ENCODE peak calls at places on chromosomes 2 and 18, in seven cellular contexts. C, M, I, Q, G, H and X are unnamed samples.
A peak's percentile ranks its signal among the peaks of the same experiment; 100 is the strongest.

GRCh38 chr2:165474621-165475269 is 5.2 kb downstream of the CSRNP3 start:
- DNase-seq in G (no peak), H (no peak), C (no peak), Q (no peak), M (no peak), I (no peak), X (no peak)

GRCh38 chr2:232367591-232368233 is 10.8 kb upstream of the ALPP start:
- DNase-seq in I (no peak), M (no peak), G (no peak), H (peak; percentile 18), Q (no peak), C (peak; percentile 26), X (peak; percentile 96)

GRCh38 chr2:1227289-1227900 is 185.9 kb upstream of the TPO start:
- DNase-seq in H (peak; percentile 2), G (no peak), I (peak; percentile 68), M (peak; percentile 69), C (no peak), Q (no peak), X (no peak)

GRCh38 chr2:10053351-10053750 is 10.0 kb downstream of the KLF11 start:
- DNase-seq in I (no peak), Q (no peak), H (no peak), C (no peak), G (no peak), M (no peak), X (no peak)

GRCh38 chr2:52416340-52416739 is 1351.3 kb upstream of the CHAC2 start:
- DNase-seq in M (no peak), H (no peak), Q (no peak), G (peak; percentile 33), I (no peak), C (peak; percentile 13), X (no peak)

GRCh38 chr18:36499938-36500337 is 202.4 kb downstream of the FHOD3 start:
- DNase-seq in G (no peak), M (no peak), I (no peak), H (no peak), C (no peak), Q (no peak), X (no peak)

GRCh38 chr18:46169464-46169941 is 65.3 kb downstream of the HAUS1 start:
- DNase-seq in M (no peak), I (no peak), Q (no peak), G (peak; percentile 83), H (peak; percentile 51), C (peak; percentile 38), X (no peak)

GRCh38 chr2:55033076-55033742 is 17.0 kb downstream of the RTN4 start:
- DNase-seq in Q (no peak), H (peak; percentile 45), M (no peak), I (no peak), C (no peak), G (no peak), X (no peak)

GRCh38 chr2:162301151-162301804 is 17.2 kb downstream of the IFIH1 start:
- DNase-seq in Q (no peak), M (peak; percentile 36), I (no peak), G (peak; percentile 75), H (peak; percentile 63), C (peak; percentile 60), X (peak; percentile 61)

GRCh38 chr2:2825516-2826208 is 494.6 kb upstream of the MYT1L start:
- DNase-seq in M (no peak), C (no peak), G (no peak), Q (peak; percentile 6), H (no peak), I (no peak), X (peak; percentile 30)

GRCh38 chr18:50622320-50622719 is 62.4 kb downstream of the MAPK4 start:
- DNase-seq in G (no peak), M (no peak), Q (no peak), H (no peak), C (no peak), I (no peak), X (no peak)

GRCh38 chr2:152718909-152719645 is 657 bp downstream of the ARL6IP6 start:
- DNase-seq in H (peak; percentile 87), C (peak; percentile 78), M (no peak), G (no peak), Q (peak; percentile 84), I (no peak), X (peak; percentile 82)

GRCh38 chr2:115190459-115190858 is 748.0 kb downstream of the DPP10 start:
- DNase-seq in H (no peak), C (no peak), Q (no peak), G (no peak), M (no peak), I (no peak), X (peak; percentile 49)

DNA sequence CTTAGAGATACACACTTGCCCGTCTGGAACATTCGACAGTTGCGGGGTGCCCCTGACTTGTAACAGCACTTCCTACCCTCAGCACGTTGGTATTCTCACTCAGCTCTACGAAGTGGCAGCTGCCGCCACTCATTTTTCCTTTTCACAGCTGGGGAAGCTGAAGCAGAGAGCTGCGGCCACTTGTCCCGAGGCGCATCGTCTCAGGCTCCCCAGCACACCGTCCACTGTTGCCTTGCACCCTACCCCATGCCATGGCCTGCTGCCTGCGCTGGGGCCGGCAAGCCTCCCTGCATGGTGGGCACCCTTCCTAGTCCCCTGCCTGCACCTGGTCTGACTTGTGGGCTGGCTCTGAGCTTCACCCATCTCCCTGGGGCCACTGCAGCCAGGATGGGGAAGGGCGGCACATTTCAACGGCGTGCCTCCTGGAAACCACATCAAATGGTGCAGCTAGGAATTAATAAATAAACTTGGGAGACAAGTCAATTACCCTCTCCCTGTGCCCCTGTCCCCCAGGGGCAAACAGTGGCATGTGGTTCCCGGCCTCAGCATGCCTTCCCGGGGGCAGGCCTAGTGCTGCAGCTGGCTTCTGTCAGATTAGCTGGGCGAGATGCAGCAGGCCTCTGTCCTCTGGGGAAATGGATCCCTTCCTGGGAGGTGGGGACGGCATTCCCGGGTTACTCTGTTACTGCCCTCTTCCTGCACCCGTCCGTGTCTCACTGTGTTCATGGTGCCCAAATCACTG is 64.7 kb upstream of the HAAO start:
- DNase-seq in Q (no peak), M (no peak), G (no peak), H (no peak), C (no peak), I (no peak), X (no peak)
- H3K4me3 ChIP-seq in Q (no peak overlapping the region), M (no peak overlapping the region), G (no peak overlapping the region), H (no peak overlapping the region), C (no peak overlapping the region), I (no peak overlapping the region), X (no peak overlapping the region)

DNA sequence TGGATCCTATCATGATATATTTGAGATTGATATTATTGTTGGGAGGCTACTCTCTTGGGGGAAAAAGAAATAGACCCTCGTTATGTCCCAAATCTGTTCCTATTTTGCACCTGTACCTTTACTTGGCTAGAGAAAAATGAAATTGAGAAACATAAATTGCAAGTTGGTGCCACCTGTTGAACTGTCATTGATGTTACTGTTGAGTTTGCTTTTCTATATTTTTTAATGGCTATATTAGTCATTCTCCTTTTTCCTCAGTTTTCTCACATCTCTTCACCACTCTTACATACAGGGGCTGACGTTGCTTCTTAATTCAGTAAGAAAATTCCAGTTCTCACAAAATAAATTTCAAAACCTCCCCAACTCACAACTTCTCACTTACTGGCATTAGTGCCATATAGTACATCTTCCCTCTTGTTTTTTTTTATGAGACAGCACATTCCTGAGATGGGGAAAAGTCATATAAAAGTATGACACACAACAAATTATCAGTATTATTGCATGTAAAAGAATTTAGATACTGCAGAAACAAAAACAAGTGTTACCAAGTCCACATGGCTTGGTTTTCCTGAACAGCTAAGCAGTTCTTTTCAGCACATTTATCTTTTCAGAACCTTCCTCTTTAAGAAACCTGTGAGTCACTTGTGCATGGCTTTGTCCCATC is 348.3 kb upstream of the DSEL start:
- DNase-seq in Q (no peak), M (no peak), I (no peak), H (no peak), C (no peak), G (peak; percentile 58), X (no peak)
- TF ChIP-seq CTCF in Q (no peak), M (no peak), I (no peak), H (no peak), C (no peak), G (no peak), X (no peak)

DNA sequence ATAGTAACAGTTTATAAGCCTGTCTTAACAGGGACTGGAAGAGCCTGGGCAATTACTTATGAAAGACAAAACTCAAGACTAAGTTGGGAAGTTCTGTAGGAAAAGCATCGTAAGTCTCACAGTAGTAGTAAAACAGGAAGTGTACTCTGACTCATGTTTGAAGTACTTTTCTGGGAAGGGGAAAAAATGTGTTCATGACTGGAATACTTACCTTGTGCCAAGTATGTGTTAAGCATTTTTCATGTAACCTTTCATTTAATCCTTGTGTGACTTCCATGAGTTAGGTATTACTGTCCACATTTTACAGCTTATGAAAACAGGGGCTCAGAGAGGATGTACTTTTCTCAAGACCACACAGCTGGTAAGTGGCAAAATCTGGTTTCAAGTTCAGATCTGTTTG is 13.7 kb upstream of the SKOR2 start:
- DNase-seq in H (no peak), Q (no peak), G (peak; percentile 1), I (no peak), C (no peak), M (no peak), X (no peak)
- H3K4me3 ChIP-seq in H (no peak overlapping the region), Q (no peak overlapping the region), G (no peak overlapping the region), I (no peak overlapping the region), C (no peak overlapping the region), M (no peak overlapping the region), X (no peak overlapping the region)

DNA sequence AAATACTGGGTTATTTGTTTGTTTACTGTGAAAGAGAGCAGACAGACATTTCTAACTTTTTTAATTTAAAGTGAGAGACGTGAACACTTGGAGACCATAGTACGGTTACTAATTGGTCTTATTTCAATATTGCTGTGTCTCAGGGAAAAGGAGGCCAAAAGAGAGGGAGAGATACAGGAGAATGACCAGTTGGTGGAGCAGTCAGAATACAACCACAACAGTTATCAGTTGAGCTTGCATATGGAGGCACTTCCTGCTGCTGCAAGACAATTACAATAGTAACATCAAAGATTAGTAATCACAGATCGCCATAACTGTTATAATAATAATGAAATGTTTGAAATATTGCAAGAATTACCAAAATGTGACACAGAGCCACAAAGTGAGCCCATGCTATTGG is 58.2 kb downstream of the TWSG1 start:
- DNase-seq in Q (no peak), H (peak; percentile 33), M (no peak), G (no peak), I (no peak), C (no peak), X (no peak)
- TF ChIP-seq CTCF in Q (no peak), H (peak; percentile 8), M (no peak), G (no peak), I (no peak), C (no peak), X (peak; percentile 46)

DNA sequence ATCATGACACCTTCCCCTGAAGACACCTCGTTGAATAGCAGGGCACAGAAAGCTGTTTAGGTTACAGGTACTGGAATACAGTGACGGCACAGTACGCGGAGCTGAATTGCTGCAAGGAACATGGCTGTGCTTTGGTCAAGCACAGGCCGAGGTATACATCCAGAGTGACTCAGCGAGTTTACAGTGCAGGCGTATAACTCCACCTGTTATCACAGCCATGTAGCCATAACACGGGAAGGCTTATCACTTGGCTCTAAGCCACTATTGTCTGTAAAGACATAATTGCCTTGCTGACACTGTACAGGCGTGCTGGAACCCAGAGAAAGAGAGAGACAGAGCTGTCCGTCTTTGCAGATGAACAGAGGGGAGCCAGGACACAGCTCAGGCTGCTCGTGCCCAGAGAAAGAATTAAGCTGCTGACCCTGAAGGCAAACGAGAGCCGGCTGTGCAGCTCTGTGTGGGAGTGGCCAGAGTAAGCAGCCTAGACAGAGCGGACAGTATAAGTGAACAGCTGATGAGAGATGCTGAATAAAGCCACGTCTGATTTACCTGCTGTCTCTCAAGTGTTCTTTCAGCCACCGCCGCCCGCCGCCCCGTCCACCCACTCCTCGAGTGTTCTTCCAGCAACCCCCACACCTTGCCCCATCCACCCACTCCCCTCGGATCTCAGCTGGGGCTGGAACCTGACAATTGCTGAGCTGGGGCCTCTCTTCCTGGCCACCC is 87.3 kb upstream of the PPP1CB start:
- DNase-seq in H (peak; percentile 52), G (peak; percentile 54), M (peak; percentile 67), I (no peak), Q (peak; percentile 79), C (no peak), X (no peak)
- H3K4me3 ChIP-seq in H (no peak overlapping the region), G (no peak overlapping the region), M (no peak overlapping the region), I (no peak overlapping the region), Q (no peak overlapping the region), C (no peak overlapping the region), X (no peak overlapping the region)

GRCh38 chr2:64522843-64523428 is 1.2 kb upstream of the AFTPH start:
- DNase-seq in C (peak; percentile 88), M (peak; percentile 66), Q (peak; percentile 87), G (peak; percentile 87), H (peak; percentile 86), I (peak; percentile 16), X (peak; percentile 59)
- TF ChIP-seq CTCF in C (peak; percentile 97), M (peak; percentile 88), Q (peak; percentile 78), G (peak; percentile 88), H (peak; percentile 56), I (peak; percentile 87), X (peak; percentile 85)